ENCODE peak calls at places on chromosomes 3 and 15, in six cellular contexts. P is frontal cortex, X is NCI-H774, D is cardiac fibroblast, I is cardiac septum, Z is glutamatergic neuron. A is an unnamed sample.

GRCh38 chr3:54988302-54989022 is 60.6 kb upstream of the LRTM1 start:
- DNase-seq in I (no peak), Z (no peak), D (peak), X (no peak), P (no peak), A (no peak)

GRCh38 chr15:88890495-88890894 is 4.8 kb downstream of the HAPLN3 start:
- DNase-seq in Z (no peak), I (no peak), D (no peak), X (no peak), P (no peak), A (no peak)

GRCh38 chr3:191627064-191627463 is 166.1 kb downstream of the PYDC2 start:
- DNase-seq in X (no peak), D (no peak), P (no peak), I (no peak), Z (peak), A (no peak)

GRCh38 chr3:126969586-126969985 is 13.3 kb upstream of the PLXNA1 start:
- DNase-seq in Z (no peak), I (no peak), D (peak), P (no peak), X (no peak), A (no peak)

GRCh38 chr3:25830373-25831305 is 40.7 kb downstream of the OXSM start:
- DNase-seq in Z (no peak), I (no peak), P (no peak), X (no peak), D (no peak), A (no peak)

GRCh38 chr3:122682016-122682374 is 1.4 kb downstream of the PARP14 start:
- DNase-seq in D (no peak), Z (no peak), X (no peak), I (no peak), P (no peak), A (no peak)

GRCh38 chr3:38723569-38724391 is 74.3 kb upstream of the SCN5A start:
- DNase-seq in X (no peak), P (no peak), I (no peak), D (no peak), Z (no peak), A (no peak)

GRCh38 chr15:59200560-59200959 is 6.1 kb upstream of the LDHAL6B start:
- DNase-seq in Z (no peak), D (no peak), I (no peak), X (no peak), P (no peak), A (no peak)

GRCh38 chr15:73694419-73694818 is 10.2 kb downstream of the CD276 start:
- DNase-seq in D (peak), Z (no peak), X (no peak), I (no peak), P (no peak), A (no peak)

GRCh38 chr3:12004741-12005513 is 739 bp downstream of the SYN2 start:
- DNase-seq in Z (peak), P (peak), D (no peak), I (no peak), X (no peak), A (no peak)

GRCh38 chr15:22869856-22870255 is 31.4 kb downstream of the NIPA2 start:
- DNase-seq in P (no peak), X (no peak), I (no peak), Z (no peak), D (no peak), A (no peak)

GRCh38 chr15:99845009-99845408 is 111.8 kb upstream of the LYSMD4 start:
- DNase-seq in X (no peak), P (no peak), I (no peak), Z (no peak), D (peak), A (no peak)

GRCh38 chr3:182258538-182259177 is 534.6 kb upstream of the ATP11B start:
- DNase-seq in P (peak), X (peak), I (no peak), D (peak), Z (no peak), A (no peak)

GRCh38 chr15:68028137-68028771 is 25.9 kb upstream of the PIAS1 start:
- DNase-seq in X (no peak), I (no peak), Z (no peak), D (no peak), P (no peak), A (no peak)

GRCh38 chr3:146133436-146133835 is 27.5 kb downstream of the PLOD2 start:
- DNase-seq in X (no peak), I (no peak), D (no peak), Z (no peak), P (no peak), A (no peak)

GRCh38 chr15:48507416-48508065 is 138.0 kb downstream of the FBN1 start:
- DNase-seq in D (peak), I (no peak), Z (no peak), X (no peak), P (peak), A (no peak)

GRCh38 chr15:98395974-98396627 is 252.2 kb upstream of the IGF1R start:
- DNase-seq in D (no peak), X (no peak), P (no peak), I (no peak), Z (no peak), A (no peak)

GRCh38 chr3:52172262-52172757 is 18.1 kb upstream of the POC1A start:
- DNase-seq in I (peak), X (no peak), Z (no peak), P (no peak), D (no peak), A (no peak)

GRCh38 chr15:59273266-59273665 is 66.6 kb downstream of the LDHAL6B start:
- DNase-seq in I (no peak), D (no peak), P (no peak), Z (no peak), X (no peak), A (no peak)

GRCh38 chr3:147355104-147355854 is 51.1 kb downstream of the ZIC4 start:
- DNase-seq in X (no peak), P (no peak), D (no peak), I (no peak), Z (no peak), A (no peak)

GRCh38 chr3:133869601-133870000 is 26.1 kb downstream of the RAB6B start:
- DNase-seq in P (no peak), D (no peak), I (peak), Z (no peak), X (no peak), A (no peak)

GRCh38 chr3:177771780-177772179 is 574.5 kb upstream of the TBL1XR1 start:
- DNase-seq in X (no peak), I (no peak), Z (no peak), D (peak), P (no peak), A (no peak)

GRCh38 chr3:32961189-32961715 is 9.8 kb downstream of the CCR4 start:
- DNase-seq in D (no peak), P (no peak), X (no peak), I (no peak), Z (no peak), A (no peak)

GRCh38 chr3:126130981-126131750 is 47.2 kb upstream of the SLC41A3 start:
- DNase-seq in X (no peak), Z (peak), I (peak), P (no peak), D (no peak), A (no peak)

GRCh38 chr3:74751775-74752174 is 137.3 kb upstream of the CNTN3 start:
- DNase-seq in P (no peak), I (no peak), Z (no peak), D (no peak), X (no peak), A (no peak)

GRCh38 chr15:72368315-72368714 is 7.5 kb downstream of the HEXA start:
- DNase-seq in X (no peak), P (no peak), Z (no peak), D (no peak), I (no peak), A (no peak)